ENCODE peak calls at places on chromosomes 11 and 22, in six cellular contexts. Y is right lobe of liver, N is uterus, T is HAP-1, G is testis, S is bronchial epithelial cell. R is an unnamed sample.
A peak's percentile ranks its signal among the peaks of the same experiment; 100 is the strongest.

GRCh38 chr22:47631571-47632102 is 869.2 kb downstream of the TBC1D22A start:
- DNase-seq in Y (no peak), N (no peak), T (no peak), G (peak; percentile 79), S (no peak), R (no peak)

GRCh38 chr11:74085542-74085892 is 76.6 kb upstream of the UCP3 start:
- DNase-seq in Y (no peak), N (no peak), T (no peak), G (no peak), S (no peak), R (no peak)

GRCh38 chr11:114269498-114269897 is 26.7 kb upstream of the NNMT start:
- DNase-seq in Y (no peak), N (no peak), T (no peak), G (no peak), S (no peak), R (no peak)

GRCh38 chr11:94731921-94732601 is 36.1 kb upstream of the AMOTL1 start:
- DNase-seq in Y (no peak), N (peak; percentile 34), T (no peak), G (no peak), S (peak; percentile 88), R (no peak)

GRCh38 chr22:45896961-45897538 is 79.9 kb downstream of the WNT7B start:
- DNase-seq in Y (peak; percentile 27), N (no peak), T (no peak), G (no peak), S (no peak), R (no peak)

GRCh38 chr22:41913842-41914534 is 886 bp downstream of the SHISA8 start:
- DNase-seq in Y (no peak), N (no peak), T (no peak), G (no peak), S (no peak), R (peak; percentile 38)

GRCh38 chr11:13487661-13488030 is 8.2 kb downstream of the PTH start:
- DNase-seq in Y (no peak), N (no peak), T (no peak), G (no peak), S (peak; percentile 45), R (no peak)

GRCh38 chr22:39343259-39344045 is 6.3 kb upstream of the SYNGR1 start:
- DNase-seq in Y (peak; percentile 67), N (peak; percentile 42), T (peak; percentile 79), G (peak; percentile 72), S (peak; percentile 48), R (no peak)

GRCh38 chr11:90448280-90448679 is 225.4 kb upstream of the CHORDC1 start:
- DNase-seq in Y (no peak), N (no peak), T (no peak), G (no peak), S (no peak), R (no peak)

GRCh38 chr11:8223513-8223899 is 40.2 kb downstream of the LMO1 start:
- DNase-seq in Y (no peak), N (no peak), T (no peak), G (no peak), S (peak; percentile 45), R (no peak)

DNA sequence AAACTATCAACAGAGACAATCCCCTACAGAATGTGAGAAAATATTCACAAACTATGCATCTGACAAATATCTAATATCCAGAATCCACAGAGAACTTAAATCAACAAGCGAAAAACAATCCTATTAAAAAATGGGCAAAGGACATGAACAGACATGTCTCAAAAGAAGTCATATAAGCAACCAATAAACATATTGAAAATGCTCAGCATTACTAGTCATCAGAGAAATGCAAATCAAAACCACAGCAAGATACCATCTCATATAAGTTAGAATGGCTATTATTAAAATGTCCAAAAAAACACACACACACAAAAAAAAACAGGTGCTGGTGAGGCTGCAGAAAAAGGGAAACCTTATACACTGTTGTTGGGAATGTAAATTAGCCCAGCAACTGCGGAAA is 8.3 kb upstream of the OR52E8 start:
- DNase-seq in Y (no peak), N (no peak), T (no peak), G (no peak), S (peak; percentile 45), R (no peak)
- H3K36me3 ChIP-seq in Y (no peaks in the 10 kb centered on the region), N (no peaks in the 10 kb centered on the region), T (no peaks in the 10 kb centered on the region), G (no peaks in the 10 kb centered on the region), S (no peaks in the 10 kb centered on the region), R (no peaks in the 10 kb centered on the region)

DNA sequence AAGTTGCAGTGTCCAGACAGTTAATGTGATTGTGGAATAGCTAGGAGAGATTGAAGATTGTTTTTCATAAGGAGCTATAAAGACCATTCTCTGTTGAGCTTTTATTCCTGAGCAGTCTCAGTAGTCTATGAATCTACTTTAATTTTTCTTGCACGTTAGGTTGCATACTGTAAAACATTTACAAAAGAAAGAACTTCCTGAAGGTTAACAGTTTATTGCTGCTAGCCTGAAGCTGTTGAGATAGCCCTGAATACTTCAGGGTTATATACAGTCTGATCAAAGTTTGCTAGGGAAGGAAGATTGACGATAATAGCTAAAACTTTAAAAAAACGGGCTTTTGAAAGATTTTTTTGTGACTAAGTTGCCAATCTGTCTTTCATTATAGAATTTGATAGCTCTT is 64.8 kb downstream of the PPP6R3 start:
- DNase-seq in Y (no peak), N (no peak), T (no peak), G (no peak), S (no peak), R (no peak)
- H3K36me3 ChIP-seq in Y (peaks cover 57% of the 10 kb centered on the region), N (no peaks in the 10 kb centered on the region), T (peaks cover 69% of the 10 kb centered on the region), G (no peaks in the 10 kb centered on the region), S (peaks cover 21% of the 10 kb centered on the region), R (peaks cover 12% of the 10 kb centered on the region)

GRCh38 chr22:37074537-37074936 is 23.0 kb downstream of the KCTD17 start:
- DNase-seq in Y (no peak), N (no peak), T (no peak), G (no peak), S (no peak), R (no peak)
- H3K36me3 ChIP-seq in Y (no peaks in the 10 kb centered on the region), N (no peaks in the 10 kb centered on the region), T (no peaks in the 10 kb centered on the region), G (no peaks in the 10 kb centered on the region), S (no peaks in the 10 kb centered on the region), R (no peaks in the 10 kb centered on the region)

GRCh38 chr11:12206529-12206928 is 96.1 kb downstream of the MICAL2 start:
- DNase-seq in Y (no peak), N (no peak), T (no peak), G (no peak), S (no peak), R (no peak)
- H3K36me3 ChIP-seq in Y (no peaks in the 10 kb centered on the region), N (no peaks in the 10 kb centered on the region), T (no peaks in the 10 kb centered on the region), G (no peaks in the 10 kb centered on the region), S (peaks cover 29% of the 10 kb centered on the region), R (no peaks in the 10 kb centered on the region)

GRCh38 chr11:66264893-66265292 is 3.5 kb upstream of the RAB1B start:
- DNase-seq in Y (no peak), N (no peak), T (peak; percentile 68), G (no peak), S (no peak), R (no peak)
- H3K36me3 ChIP-seq in Y (no peaks in the 10 kb centered on the region), N (no peaks in the 10 kb centered on the region), T (peaks cover 52% of the 10 kb centered on the region), G (no peaks in the 10 kb centered on the region), S (peaks cover 23% of the 10 kb centered on the region), R (peaks cover 47% of the 10 kb centered on the region)

R was measured in GM06990.